ENCODE peak calls at places on chromosomes 7 and 10, in seven cellular contexts. L is Panc1, F is ovary, H is OCI-LY7, Y is aorta, M is H7, W is psoas muscle. V is an unnamed sample.

GRCh38 chr10:91006001-91006751 is 85.3 kb upstream of the ANKRD1 start:
- DNase-seq in L (peak), F (peak), H (peak), Y (no peak), M (peak), W (peak), V (peak)

GRCh38 chr10:87862644-87863101 is 660 bp downstream of the KLLN start:
- DNase-seq in L (no peak), F (no peak), H (no peak), Y (no peak), M (no peak), W (no peak), V (no peak)

GRCh38 chr10:75449320-75450061 is 18.1 kb downstream of the LRMDA start:
- DNase-seq in L (no peak), F (no peak), H (no peak), Y (no peak), M (no peak), W (no peak), V (peak)

GRCh38 chr7:141563956-141564623 is 12.9 kb downstream of the AGK start:
- DNase-seq in L (no peak), F (no peak), H (peak), Y (no peak), M (peak), W (no peak), V (peak)

GRCh38 chr10:30435068-30435422 is 1.1 kb downstream of the MAP3K8 start:
- DNase-seq in L (no peak), F (peak), H (no peak), Y (no peak), M (no peak), W (peak), V (peak)

GRCh38 chr7:122143376-122143750 is 686 bp downstream of the AASS start:
- DNase-seq in L (no peak), F (peak), H (no peak), Y (peak), M (peak), W (peak), V (no peak)

GRCh38 chr10:111116762-111117445 is 40.1 kb downstream of the ADRA2A start:
- DNase-seq in L (no peak), F (no peak), H (no peak), Y (peak), M (no peak), W (no peak), V (no peak)

GRCh38 chr10:74936577-74937445 is 110.4 kb downstream of the KAT6B start:
- DNase-seq in L (no peak), F (no peak), H (no peak), Y (no peak), M (no peak), W (no peak), V (no peak)

GRCh38 chr7:74449809-74450397 is 3.8 kb upstream of the GTF2IRD1 start:
- DNase-seq in L (peak), F (peak), H (peak), Y (no peak), M (peak), W (no peak), V (peak)

GRCh38 chr7:47034180-47034579 is 547.7 kb downstream of the TNS3 start:
- DNase-seq in L (no peak), F (no peak), H (no peak), Y (no peak), M (no peak), W (no peak), V (no peak)

GRCh38 chr7:32588657-32589056 is 93.4 kb downstream of the AVL9 start:
- DNase-seq in L (no peak), F (no peak), H (no peak), Y (no peak), M (no peak), W (no peak), V (peak)

GRCh38 chr7:146359181-146359580 is 242.6 kb downstream of the CNTNAP2 start:
- DNase-seq in L (no peak), F (no peak), H (no peak), Y (no peak), M (no peak), W (no peak), V (no peak)

GRCh38 chr10:48976208-48976607 is 36.6 kb upstream of the LRRC18 start:
- DNase-seq in L (no peak), F (no peak), H (peak), Y (no peak), M (peak), W (no peak), V (peak)

GRCh38 chr7:21371371-21371770 is 56.5 kb upstream of the SP4 start:
- DNase-seq in L (no peak), F (no peak), H (no peak), Y (no peak), M (peak), W (no peak), V (no peak)

GRCh38 chr10:74750848-74751274 is 75.5 kb upstream of the KAT6B start:
- DNase-seq in L (no peak), F (no peak), H (no peak), Y (no peak), M (no peak), W (no peak), V (no peak)

GRCh38 chr10:59880019-59880717 is 26.2 kb downstream of the CCDC6 start:
- DNase-seq in L (no peak), F (no peak), H (no peak), Y (no peak), M (no peak), W (no peak), V (no peak)

GRCh38 chr7:11194492-11194891 is 220.8 kb downstream of the PHF14 start:
- DNase-seq in L (no peak), F (no peak), H (no peak), Y (no peak), M (no peak), W (no peak), V (no peak)

GRCh38 chr10:324593-324992 is 189.3 kb downstream of the ZMYND11 start:
- DNase-seq in L (no peak), F (no peak), H (no peak), Y (no peak), M (no peak), W (no peak), V (no peak)

GRCh38 chr7:7996568-7996967 is 28.0 kb downstream of the GLCCI1 start:
- DNase-seq in L (no peak), F (no peak), H (no peak), Y (no peak), M (no peak), W (no peak), V (no peak)

GRCh38 chr7:43314379-43315158 is 202.1 kb downstream of the HECW1 start:
- DNase-seq in L (no peak), F (no peak), H (no peak), Y (no peak), M (no peak), W (no peak), V (peak)

GRCh38 chr7:132191418-132191817 is 384.9 kb downstream of the PLXNA4 start:
- DNase-seq in L (no peak), F (no peak), H (no peak), Y (peak), M (no peak), W (no peak), V (no peak)

GRCh38 chr10:104328636-104328915 is 9.7 kb downstream of the ITPRIP start:
- DNase-seq in L (no peak), F (no peak), H (no peak), Y (no peak), M (no peak), W (no peak), V (no peak)
- H3K4me3 ChIP-seq in L (peak), F (peak), H (no peak), Y (no peak), M (no peak), W (peak), V (peak)

DNA sequence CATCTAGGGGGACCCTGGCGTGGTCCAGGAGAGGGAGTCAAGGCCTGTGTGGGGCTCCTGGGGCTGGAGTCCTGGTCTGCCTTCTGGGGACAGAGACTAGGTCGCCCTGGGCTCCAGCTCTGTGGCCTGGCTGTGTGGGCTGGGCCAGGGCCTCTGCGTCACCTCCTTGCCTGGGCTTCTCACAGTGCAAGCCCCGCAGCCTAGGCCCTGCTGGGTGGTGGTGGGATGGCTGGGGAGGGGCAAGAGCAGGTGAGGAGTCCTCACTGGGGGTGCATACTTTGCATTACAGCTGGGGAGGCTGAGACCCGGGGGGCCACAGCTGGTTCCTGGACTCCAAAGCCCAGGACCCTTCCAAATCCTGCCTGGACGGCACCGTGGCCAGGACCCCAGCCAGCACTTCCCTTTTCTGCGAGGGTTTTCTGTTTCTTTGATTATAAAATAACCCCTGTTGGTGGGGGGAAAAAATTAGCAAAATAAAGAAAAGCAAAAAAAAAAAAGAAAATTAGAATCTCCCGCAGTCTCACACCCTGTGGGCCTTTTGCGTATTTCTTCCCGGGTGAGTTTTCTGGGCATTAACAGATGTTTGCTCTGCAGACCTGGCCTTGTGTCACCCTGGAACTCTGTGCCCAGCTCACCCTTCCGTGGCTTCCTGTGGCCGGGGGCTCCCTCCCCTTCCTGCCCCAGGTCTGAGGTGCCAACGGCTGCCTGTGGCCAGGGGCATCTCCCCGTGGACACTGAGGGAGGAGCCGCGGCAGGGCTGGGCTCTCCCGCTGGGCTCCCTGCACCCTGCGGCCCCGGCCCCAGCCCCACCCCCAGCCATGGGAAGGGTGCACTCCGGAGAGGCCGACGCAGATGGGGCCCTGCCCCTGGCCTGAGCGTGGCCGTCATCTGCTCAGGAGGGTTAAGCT is 23.7 kb downstream of the PWWP2B start:
- DNase-seq in L (no peak), F (peak), H (peak), Y (no peak), M (peak), W (no peak), V (peak)
- H3K4me3 ChIP-seq in L (no peak), F (no peak), H (peak), Y (no peak), M (no peak), W (peak), V (no peak)

GRCh38 chr10:71073451-71074175 is 138.8 kb upstream of the UNC5B start:
- DNase-seq in L (no peak), F (peak), H (no peak), Y (peak), M (no peak), W (no peak), V (no peak)

GRCh38 chr10:71074176-71074755 is 138.1 kb upstream of the UNC5B start:
- DNase-seq in L (no peak), F (peak), H (peak), Y (no peak), M (peak), W (no peak), V (no peak)

GRCh38 chr10:71075759-71076472 is 136.5 kb upstream of the UNC5B start:
- DNase-seq in L (no peak), F (peak), H (no peak), Y (no peak), M (peak), W (no peak), V (no peak)

GRCh38 chr10:71076473-71077142 is 135.8 kb upstream of the UNC5B start:
- DNase-seq in L (no peak), F (peak), H (no peak), Y (no peak), M (peak), W (no peak), V (peak)

DNA sequence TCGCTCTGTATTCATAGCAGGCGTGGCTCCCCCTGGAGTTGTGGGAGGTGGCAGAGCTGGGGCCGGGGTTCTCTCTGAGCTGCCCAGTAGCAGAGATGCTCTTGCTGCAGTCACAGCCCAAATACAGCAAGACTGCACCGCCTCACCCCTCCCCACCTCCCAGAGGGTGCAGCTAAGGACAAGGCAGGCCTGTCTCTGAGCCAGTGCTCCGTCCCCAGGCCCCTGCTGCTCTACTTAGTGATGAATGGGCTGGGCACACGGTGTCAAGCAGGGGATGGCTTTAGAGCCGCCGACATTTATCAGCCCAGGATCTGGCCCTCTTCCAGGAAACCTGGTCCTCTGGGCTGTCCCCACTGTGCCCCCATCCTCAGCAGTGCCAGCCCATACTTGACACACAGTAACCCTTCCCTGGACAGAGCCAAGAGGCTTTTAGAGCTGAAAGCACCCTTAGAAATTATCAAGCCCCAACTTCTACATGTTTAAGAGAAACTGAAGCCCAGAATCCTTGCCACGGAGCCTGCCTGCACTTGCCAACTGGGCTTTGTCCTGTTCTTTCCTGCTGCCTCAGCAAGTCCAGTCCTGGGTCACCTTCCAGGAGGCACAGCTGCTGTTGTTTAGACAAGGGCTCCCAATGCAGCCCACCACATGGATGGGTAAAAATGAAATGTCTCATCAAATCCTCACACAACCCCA is 137.2 kb upstream of the UNC5B start:
- DNase-seq in L (no peak), F (peak), H (no peak), Y (peak), M (peak), W (no peak), V (no peak)
- H3K4me3 ChIP-seq in L (no peak), F (no peak), H (no peak), Y (no peak), M (no peak), W (no peak), V (no peak)

GRCh38 chr10:86523348-86523747 is 1.8 kb upstream of the WAPL start:
- DNase-seq in L (no peak), F (no peak), H (peak), Y (no peak), M (peak), W (no peak), V (no peak)
- H3K4me3 ChIP-seq in L (peak), F (no peak), H (peak), Y (no peak), M (no peak), W (peak), V (peak)

V was measured in NB4.